ENCODE peak calls at places on chromosome 1, in seven cellular contexts. K, I, R, B, H, Q and U are unnamed samples.

GRCh38 chr1:53658489-53659230 is 80.3 kb downstream of the GLIS1 start:
- DNase-seq in K (no peak), I (no peak), R (no peak), B (no peak), H (no peak), Q (no peak), U (peak; percentile 67)

GRCh38 chr1:154663656-154664055 is 55.7 kb upstream of the ADAR start:
- DNase-seq in K (no peak), I (no peak), R (no peak), B (no peak), H (no peak), Q (no peak), U (no peak)

GRCh38 chr1:8910914-8911313 is 32.4 kb upstream of the ENO1 start:
- DNase-seq in K (no peak), I (no peak), R (no peak), B (no peak), H (no peak), Q (no peak), U (no peak)

GRCh38 chr1:22828151-22828817 is 117.6 kb downstream of the EPHB2 start:
- DNase-seq in K (no peak), I (no peak), R (no peak), B (no peak), H (no peak), Q (no peak), U (no peak)

GRCh38 chr1:58155418-58156123 is 391.0 kb downstream of the OMA1 start:
- DNase-seq in K (peak; percentile 10), I (peak; percentile 57), R (peak; percentile 44), B (no peak), H (peak; percentile 38), Q (peak; percentile 68), U (no peak)

GRCh38 chr1:47474278-47475193 is 36.7 kb downstream of the FOXD2 start:
- DNase-seq in K (no peak), I (no peak), R (no peak), B (no peak), H (no peak), Q (no peak), U (no peak)

GRCh38 chr1:185961664-185962063 is 227.5 kb downstream of the HMCN1 start:
- DNase-seq in K (peak; percentile 37), I (no peak), R (no peak), B (no peak), H (no peak), Q (no peak), U (no peak)

GRCh38 chr1:71170925-71171324 is 90.1 kb upstream of the ZRANB2 start:
- DNase-seq in K (no peak), I (no peak), R (no peak), B (no peak), H (no peak), Q (no peak), U (no peak)

DNA sequence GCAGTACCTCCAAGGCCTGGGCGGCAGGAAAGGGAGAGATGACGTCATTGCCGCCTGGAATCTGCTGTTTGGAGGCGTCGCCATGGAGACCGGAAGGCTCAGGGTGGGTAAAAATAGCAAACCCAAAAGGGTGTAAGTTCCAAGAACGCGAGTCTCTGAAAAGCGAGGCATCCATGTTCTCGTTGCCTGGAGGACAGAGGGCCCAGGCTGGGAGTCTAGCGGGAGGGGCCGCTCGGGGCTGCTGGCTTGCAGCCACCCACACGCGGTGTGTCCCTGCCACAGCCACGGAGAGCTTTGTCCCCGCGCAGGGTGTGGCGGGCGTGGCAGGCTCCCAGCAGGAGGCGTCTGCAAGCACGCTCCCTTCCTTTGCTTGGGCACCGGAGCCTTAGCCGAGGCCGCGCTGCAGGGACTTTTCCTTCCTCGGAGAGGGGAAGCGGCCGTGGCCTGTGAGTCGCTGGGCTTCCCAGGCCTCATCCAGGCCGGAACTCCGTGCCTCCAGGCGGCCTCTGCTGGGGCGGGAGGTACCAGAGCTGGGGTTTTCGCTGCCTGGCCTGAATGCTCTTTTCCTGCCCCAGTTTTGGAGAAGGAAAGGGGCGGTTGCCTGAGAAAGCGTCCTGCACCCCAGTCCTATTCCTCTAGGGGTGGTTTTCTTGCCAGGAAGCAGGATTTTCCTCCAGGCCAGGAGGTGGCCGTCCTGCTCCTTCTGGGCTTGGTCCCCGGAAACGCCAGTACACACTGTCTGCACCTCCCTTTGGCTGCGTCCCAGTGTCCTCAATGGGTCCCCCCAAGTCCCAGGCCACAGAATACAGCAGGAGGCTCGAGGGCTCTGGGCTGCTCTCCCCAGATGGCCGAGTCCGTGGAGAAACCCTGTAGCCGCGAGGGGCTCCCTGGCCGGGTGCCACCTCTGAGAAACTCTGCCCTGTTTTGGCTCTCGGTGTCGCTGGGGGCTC is 15.3 kb upstream of the SKI start:
- DNase-seq in K (peak; percentile 96), I (peak; percentile 95), R (peak; percentile 97), B (peak; percentile 83), H (peak; percentile 92), Q (peak; percentile 96), U (no peak)
- TF ChIP-seq CTCF in K (peak; percentile 19), I (peak; percentile 24), R (peak; percentile 34), B (no peak), H (peak; percentile 48), Q (no peak), U (peak; percentile 63)

GRCh38 chr1:190084552-190084951 is 393.1 kb downstream of the BRINP3 start:
- DNase-seq in K (no peak), I (peak; percentile 87), R (no peak), B (no peak), H (no peak), Q (no peak), U (no peak)
- TF ChIP-seq CTCF in K (no peak), I (peak; percentile 84), R (no peak), B (no peak), H (no peak), Q (no peak), U (peak; percentile 49)

GRCh38 chr1:1899266-1899966 is 8.5 kb upstream of the GNB1 start:
- DNase-seq in K (no peak), I (peak; percentile 68), R (no peak), B (no peak), H (no peak), Q (no peak), U (no peak)
- TF ChIP-seq CTCF in K (no peak), I (peak; percentile 48), R (no peak), B (no peak), H (no peak), Q (no peak), U (no peak)

GRCh38 chr1:193140254-193140653 is 18.4 kb downstream of the CDC73 start:
- DNase-seq in K (no peak), I (no peak), R (no peak), B (no peak), H (no peak), Q (no peak), U (no peak)

GRCh38 chr1:193144361-193144938 is 22.6 kb downstream of the CDC73 start:
- DNase-seq in K (no peak), I (no peak), R (no peak), B (no peak), H (no peak), Q (no peak), U (no peak)

GRCh38 chr1:193142409-193142808 is 20.6 kb downstream of the CDC73 start:
- DNase-seq in K (no peak), I (no peak), R (no peak), B (no peak), H (no peak), Q (no peak), U (no peak)

GRCh38 chr1:193141804-193142203 is 20.0 kb downstream of the CDC73 start:
- DNase-seq in K (no peak), I (no peak), R (no peak), B (no peak), H (no peak), Q (no peak), U (no peak)

GRCh38 chr1:193143285-193143684 is 21.5 kb downstream of the CDC73 start:
- DNase-seq in K (peak; percentile 51), I (no peak), R (no peak), B (no peak), H (no peak), Q (no peak), U (no peak)
- TF ChIP-seq CTCF in K (no peak), I (peak; percentile 50), R (peak; percentile 43), B (no peak), H (peak; percentile 56), Q (no peak), U (peak; percentile 85)

DNA sequence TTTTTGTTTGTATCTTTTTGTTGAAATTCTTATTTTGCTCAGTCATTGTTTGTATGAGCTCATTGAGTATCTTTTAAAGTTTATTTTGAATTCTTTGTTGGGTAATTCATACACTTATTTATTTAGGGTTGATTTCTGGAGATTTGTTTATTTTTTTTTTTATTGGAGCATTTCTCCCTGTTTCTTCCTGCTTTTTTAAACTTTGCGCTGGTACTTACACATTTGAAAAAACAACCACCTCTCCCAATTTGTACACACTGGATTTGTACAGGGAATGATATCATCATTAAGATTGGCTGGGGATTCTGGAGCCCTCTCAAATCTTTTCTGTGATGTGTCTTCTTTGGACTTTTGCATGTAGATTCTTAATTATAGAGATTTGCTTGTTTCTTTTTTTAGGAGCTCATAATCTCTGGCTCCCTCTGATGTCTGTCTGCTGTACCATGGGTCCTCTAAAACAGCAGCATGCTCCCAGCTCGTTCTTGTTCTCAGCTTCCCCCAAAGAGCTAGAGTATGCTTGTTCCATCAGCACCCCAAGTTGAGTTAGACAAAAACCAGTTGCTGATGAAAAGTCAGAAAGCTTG is 310.7 kb downstream of the DUSP10 start:
- DNase-seq in K (peak; percentile 75), I (no peak), R (no peak), B (no peak), H (no peak), Q (no peak), U (no peak)
- TF ChIP-seq CTCF in K (peak; percentile 65), I (no peak), R (peak; percentile 39), B (no peak), H (peak; percentile 48), Q (no peak), U (peak; percentile 22)

GRCh38 chr1:31393463-31393862 is 19.6 kb upstream of the SERINC2 start:
- DNase-seq in K (no peak), I (no peak), R (no peak), B (no peak), H (no peak), Q (no peak), U (no peak)

GRCh38 chr1:31394628-31395193 is 18.3 kb upstream of the SERINC2 start:
- DNase-seq in K (peak; percentile 70), I (peak; percentile 95), R (peak; percentile 81), B (peak; percentile 73), H (peak; percentile 82), Q (peak; percentile 83), U (no peak)

GRCh38 chr1:31397360-31398095 is 15.5 kb upstream of the SERINC2 start:
- DNase-seq in K (no peak), I (no peak), R (no peak), B (no peak), H (no peak), Q (no peak), U (no peak)

GRCh38 chr1:31398246-31398645 is 14.8 kb upstream of the SERINC2 start:
- DNase-seq in K (no peak), I (no peak), R (no peak), B (no peak), H (no peak), Q (no peak), U (no peak)

DNA sequence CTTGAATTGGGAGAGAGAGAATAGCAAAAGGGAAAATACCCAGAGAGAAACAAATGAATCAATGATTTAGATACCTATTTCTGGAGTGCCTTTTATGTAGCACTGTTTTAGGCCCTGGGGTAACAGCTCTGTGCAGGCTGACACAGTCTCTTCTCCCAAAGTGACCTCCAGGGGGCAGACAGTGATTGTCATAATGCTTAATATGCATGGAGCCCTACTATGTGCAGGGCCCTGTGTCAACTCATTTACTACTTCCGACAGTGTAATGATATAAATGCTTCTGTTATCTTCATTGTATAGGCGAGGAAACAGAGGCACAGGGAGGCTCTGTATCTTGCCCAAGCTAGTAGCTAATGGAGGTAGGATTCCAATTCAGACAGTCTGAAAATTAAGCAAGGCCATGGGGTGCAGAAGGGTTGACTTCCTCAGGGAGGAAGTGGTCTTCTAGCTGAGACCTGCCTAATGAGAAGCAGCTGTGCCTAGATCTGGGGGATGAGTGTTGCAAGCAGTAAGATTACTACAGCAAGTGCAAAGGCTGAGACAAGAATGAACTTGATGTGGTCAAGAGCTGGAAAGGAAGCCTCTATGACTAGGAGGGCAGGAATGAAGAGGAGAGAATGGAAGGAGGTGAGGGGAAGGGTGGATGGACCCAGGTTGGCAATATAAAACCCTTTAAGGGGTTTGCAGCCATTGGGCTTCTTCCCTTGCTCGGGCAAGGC is 16.2 kb upstream of the SERINC2 start:
- DNase-seq in K (peak; percentile 77), I (no peak), R (no peak), B (no peak), H (no peak), Q (no peak), U (no peak)
- TF ChIP-seq CTCF in K (peak; percentile 50), I (peak; percentile 69), R (no peak), B (no peak), H (peak; percentile 17), Q (no peak), U (peak; percentile 67)